ENCODE peak calls at places on chromosomes 5 and 9, in ten cellular contexts. K, P, F, R, Y, C, S, E, H and B are unnamed samples.

GRCh38 chr9:117645245-117645636 is 59.0 kb upstream of the TLR4 start:
- DNase-seq in K (no peak), P (no peak), F (no peak), R (no peak), Y (no peak), C (no peak), S (no peak), E (no peak), H (no peak), B (no peak)

GRCh38 chr5:55303238-55303690 is 4.2 kb downstream of the DHX29 start:
- DNase-seq in K (no peak), P (no peak), F (peak), R (peak), Y (no peak), C (no peak), S (no peak), E (no peak), H (peak), B (no peak)

GRCh38 chr5:114830114-114830513 is 339.6 kb downstream of the TRIM36 start:
- DNase-seq in K (no peak), P (peak), F (no peak), R (no peak), Y (no peak), C (no peak), S (no peak), E (no peak), H (no peak), B (no peak)

GRCh38 chr9:27125030-27125429 is 16.0 kb downstream of the TEK start:
- DNase-seq in K (peak), P (no peak), F (peak), R (no peak), Y (no peak), C (peak), S (no peak), E (no peak), H (peak), B (no peak)

GRCh38 chr9:114370985-114371335 is 16.8 kb downstream of the AKNA start:
- DNase-seq in K (no peak), P (no peak), F (no peak), R (no peak), Y (no peak), C (peak), S (no peak), E (no peak), H (no peak), B (no peak)

GRCh38 chr5:172853355-172853975 is 19.4 kb downstream of the ERGIC1 start:
- DNase-seq in K (no peak), P (no peak), F (no peak), R (no peak), Y (no peak), C (no peak), S (no peak), E (no peak), H (peak), B (no peak)

GRCh38 chr5:32446660-32447059 is 2.1 kb upstream of the ZFR start:
- DNase-seq in K (no peak), P (no peak), F (no peak), R (no peak), Y (no peak), C (no peak), S (no peak), E (no peak), H (no peak), B (no peak)

GRCh38 chr5:164051745-164052144 is 546.3 kb downstream of the MAT2B start:
- DNase-seq in K (no peak), P (no peak), F (no peak), R (no peak), Y (no peak), C (no peak), S (no peak), E (no peak), H (peak), B (no peak)

GRCh38 chr9:88737031-88737430 is 202.1 kb downstream of the NXNL2 start:
- DNase-seq in K (no peak), P (no peak), F (no peak), R (no peak), Y (no peak), C (no peak), S (no peak), E (no peak), H (peak), B (no peak)

GRCh38 chr9:107228648-107229047 is 54.4 kb upstream of the RAD23B start:
- DNase-seq in K (peak), P (no peak), F (no peak), R (no peak), Y (no peak), C (no peak), S (no peak), E (peak), H (no peak), B (no peak)

GRCh38 chr5:172769598-172770373 is 1.2 kb downstream of the DUSP1 start:
- DNase-seq in K (peak), P (peak), F (peak), R (no peak), Y (no peak), C (no peak), S (peak), E (no peak), H (peak), B (no peak)

GRCh38 chr5:55304584-55304983 is 2.9 kb downstream of the DHX29 start:
- DNase-seq in K (no peak), P (no peak), F (no peak), R (no peak), Y (no peak), C (no peak), S (no peak), E (no peak), H (no peak), B (no peak)

GRCh38 chr9:107504585-107505455 is 15.3 kb upstream of the KLF4 start:
- DNase-seq in K (peak), P (no peak), F (no peak), R (no peak), Y (no peak), C (no peak), S (no peak), E (no peak), H (peak), B (no peak)

GRCh38 chr9:76732341-76732958 is 31.8 kb upstream of the PCA3 start:
- DNase-seq in K (no peak), P (no peak), F (no peak), R (no peak), Y (no peak), C (no peak), S (no peak), E (no peak), H (no peak), B (no peak)

GRCh38 chr5:116573279-116573616 is 1.4 kb downstream of the SEMA6A start:
- DNase-seq in K (no peak), P (no peak), F (no peak), R (peak), Y (peak), C (peak), S (peak), E (peak), H (no peak), B (peak)

GRCh38 chr9:107931071-107931715 is 441.6 kb upstream of the KLF4 start:
- DNase-seq in K (no peak), P (no peak), F (no peak), R (no peak), Y (no peak), C (no peak), S (no peak), E (no peak), H (no peak), B (peak)

GRCh38 chr9:76213751-76214150 is 180.5 kb downstream of the RFK start:
- DNase-seq in K (no peak), P (no peak), F (no peak), R (no peak), Y (no peak), C (no peak), S (no peak), E (no peak), H (no peak), B (no peak)

GRCh38 chr5:177472460-177473441 is 683 bp downstream of the DBN1 start:
- DNase-seq in K (peak), P (peak), F (no peak), R (peak), Y (peak), C (no peak), S (peak), E (peak), H (no peak), B (no peak)

GRCh38 chr5:131814990-131815389 is 18.2 kb upstream of the FNIP1 start:
- DNase-seq in K (no peak), P (peak), F (no peak), R (peak), Y (no peak), C (no peak), S (peak), E (no peak), H (peak), B (peak)

GRCh38 chr5:14745753-14746152 is 81.2 kb downstream of the OTULIN start:
- DNase-seq in K (no peak), P (no peak), F (no peak), R (no peak), Y (no peak), C (no peak), S (no peak), E (no peak), H (no peak), B (no peak)

GRCh38 chr9:21591221-21592062 is 109.3 kb upstream of the IFNE start:
- DNase-seq in K (no peak), P (peak), F (peak), R (peak), Y (no peak), C (peak), S (peak), E (no peak), H (peak), B (peak)

GRCh38 chr9:137521405-137521985 is 28.7 kb downstream of the PNPLA7 start:
- DNase-seq in K (peak), P (no peak), F (no peak), R (peak), Y (no peak), C (no peak), S (peak), E (no peak), H (no peak), B (no peak)

GRCh38 chr9:3241290-3241689 is 284.5 kb downstream of the RFX3 start:
- DNase-seq in K (no peak), P (peak), F (no peak), R (peak), Y (no peak), C (no peak), S (peak), E (no peak), H (peak), B (peak)

GRCh38 chr9:116421006-116421538 is 266.0 kb upstream of the TRIM32 start:
- DNase-seq in K (no peak), P (no peak), F (peak), R (no peak), Y (no peak), C (no peak), S (no peak), E (no peak), H (peak), B (no peak)

GRCh38 chr5:59107692-59108091 is 524.8 kb downstream of the RAB3C start:
- DNase-seq in K (no peak), P (no peak), F (no peak), R (no peak), Y (no peak), C (no peak), S (no peak), E (peak), H (peak), B (no peak)

GRCh38 chr5:56306433-56307150 is 73.5 kb upstream of the ANKRD55 start:
- DNase-seq in K (no peak), P (no peak), F (no peak), R (no peak), Y (no peak), C (no peak), S (no peak), E (peak), H (no peak), B (no peak)

GRCh38 chr5:94288937-94289336 is 329.5 kb downstream of the KIAA0825 start:
- DNase-seq in K (no peak), P (no peak), F (peak), R (no peak), Y (no peak), C (no peak), S (no peak), E (no peak), H (peak), B (no peak)

GRCh38 chr9:132806723-132807421 is 71.2 kb downstream of the AK8 start:
- DNase-seq in K (no peak), P (peak), F (no peak), R (peak), Y (no peak), C (no peak), S (peak), E (no peak), H (no peak), B (peak)

GRCh38 chr9:123081824-123082223 is 48.4 kb downstream of the GPR21 start:
- DNase-seq in K (peak), P (peak), F (peak), R (peak), Y (peak), C (no peak), S (no peak), E (no peak), H (peak), B (peak)